ENCODE peak calls at places on chromosomes 4 and X, in five cellular contexts. K is DND-41; Q is dorsolateral prefrontal cortex; U is endodermal cell; F is CD8-positive, alpha-beta T cell. V is an unnamed sample. For H3K27me3, the result is how much of the 10 kb centered on the place peaks cover.

GRCh38 chr4:23909671-23910070 is 19.8 kb upstream of the PPARGC1A start:
- DNase-seq in F (no peak), K (no peak), Q (no peak), U (no peak), V (no peak)

GRCh38 chr4:186265683-186266648 is at the start of gene F11:
- DNase-seq in K (no peak), U (peak), Q (no peak), F (no peak), V (no peak)

GRCh38 chr4:119750048-119750447 is 121.4 kb upstream of the PDE5A start:
- DNase-seq in U (no peak), K (no peak), Q (no peak), F (no peak), V (no peak)

GRCh38 chrX:64925480-64925879 is 50.8 kb downstream of the ZC4H2 start:
- DNase-seq in Q (no peak), K (no peak), F (no peak), U (no peak), V (no peak)

GRCh38 chr4:85862896-85863295 is 387.9 kb downstream of the ARHGAP24 start:
- DNase-seq in U (no peak), Q (no peak), F (no peak), K (no peak), V (no peak)

GRCh38 chrX:80765226-80765625 is 44.5 kb downstream of the BRWD3 start:
- DNase-seq in F (no peak), K (no peak), Q (no peak), U (no peak), V (no peak)

GRCh38 chr4:55758081-55758480 is 61.5 kb upstream of the EXOC1L start:
- DNase-seq in Q (no peak), K (no peak), F (no peak), U (no peak), V (no peak)

GRCh38 chr4:121168865-121169281 is 4.8 kb upstream of the TNIP3 start:
- DNase-seq in F (no peak), Q (no peak), U (no peak), K (no peak), V (no peak)

GRCh38 chrX:40778861-40779575 is 43.7 kb upstream of the MED14 start:
- DNase-seq in K (no peak), Q (no peak), F (no peak), U (no peak), V (no peak)

GRCh38 chrX:42176790-42177189 is 253.4 kb upstream of the CASK start:
- DNase-seq in K (no peak), F (no peak), Q (no peak), U (peak), V (no peak)

GRCh38 chr4:102196221-102196620 is 149.1 kb downstream of the SLC39A8 start:
- DNase-seq in Q (no peak), K (no peak), U (no peak), F (no peak), V (no peak)

GRCh38 chrX:19807414-19807813 is 80.0 kb downstream of the SH3KBP1 start:
- DNase-seq in U (no peak), Q (no peak), F (no peak), K (no peak), V (no peak)

GRCh38 chrX:109954333-109954732 is 48.6 kb upstream of the TMEM164 start:
- DNase-seq in U (no peak), F (no peak), K (no peak), Q (no peak), V (no peak)

GRCh38 chr4:185395255-185395955 is at the start of gene LRP2BP:
- DNase-seq in F (no peak), Q (no peak), K (no peak), U (no peak), V (no peak)

GRCh38 chr4:154491731-154492249 is at the start of gene DCHS2:
- DNase-seq in Q (peak), U (peak), F (no peak), K (no peak), V (no peak)

GRCh38 chr4:101774807-101775206 is 15.7 kb upstream of the BANK1 start:
- DNase-seq in Q (no peak), F (no peak), U (no peak), K (no peak), V (no peak)

GRCh38 chr4:153787156-153787555 is 1.7 kb downstream of the SFRP2 start:
- DNase-seq in U (no peak), F (no peak), Q (no peak), K (no peak), V (no peak)

GRCh38 chr4:74638001-74638400 is 156.3 kb downstream of the BTC start:
- DNase-seq in Q (no peak), U (no peak), K (no peak), F (no peak), V (no peak)

GRCh38 chr4:150229538-150229937 is 151.3 kb downstream of the DCLK2 start:
- DNase-seq in K (no peak), Q (no peak), U (no peak), F (no peak), V (no peak)

GRCh38 chr4:175946472-175947116 is 119.0 kb upstream of the WDR17 start:
- DNase-seq in U (no peak), Q (no peak), F (no peak), K (no peak), V (peak)

GRCh38 chr4:11687727-11688126 is 259.0 kb upstream of the HS3ST1 start:
- DNase-seq in U (no peak), K (no peak), F (no peak), Q (no peak), V (no peak)

GRCh38 chr4:14841801-14842748 is 160.2 kb upstream of the CPEB2 start:
- DNase-seq in F (no peak), Q (no peak), K (no peak), U (no peak), V (no peak)

GRCh38 chrX:13142891-13143290 is 98.5 kb upstream of the FAM9C start:
- DNase-seq in K (no peak), U (no peak), Q (no peak), F (no peak), V (no peak)

GRCh38 chrX:10175317-10175871 is 18.6 kb downstream of the CLCN4 start:
- DNase-seq in F (no peak), Q (no peak), K (no peak), U (no peak), V (no peak)

GRCh38 chr4:182235016-182235415 is 8.2 kb upstream of the TENM3 start:
- DNase-seq in Q (no peak), U (no peak), F (no peak), K (no peak), V (no peak)

GRCh38 chr4:94375364-94375763 is 32.7 kb upstream of the HPGDS start:
- DNase-seq in U (peak), K (no peak), F (no peak), Q (no peak), V (no peak)

GRCh38 chr4:4443821-4444220 is 56.9 kb downstream of the NSG1 start:
- DNase-seq in U (no peak), K (no peak), F (no peak), Q (no peak), V (no peak)

GRCh38 chr4:14383652-14384051 is 618.6 kb upstream of the CPEB2 start:
- DNase-seq in U (no peak), Q (no peak), K (no peak), F (no peak), V (no peak)

GRCh38 chrX:115408736-115409390 is 119.3 kb downstream of the LUZP4 start:
- DNase-seq in U (no peak), K (no peak), Q (no peak), F (no peak), V (no peak)

GRCh38 chr4:7254736-7255487 is 62.6 kb downstream of the SORCS2 start:
- DNase-seq in Q (no peak), K (no peak), U (no peak), F (no peak), V (no peak)

GRCh38 chr4:163694385-163694784 is 199.9 kb downstream of the TMA16 start:
- DNase-seq in K (no peak), U (no peak), Q (no peak), F (no peak), V (no peak)

GRCh38 chrX:118682258-118683014 is 45.0 kb upstream of the IL13RA1 start:
- DNase-seq in U (no peak), K (no peak), Q (no peak), F (no peak), V (no peak)

GRCh38 chr4:76342191-76342590 is 35.7 kb downstream of the STBD1 start:
- DNase-seq in F (no peak), U (no peak), Q (no peak), K (no peak), V (no peak)

GRCh38 chr4:76449362-76449767 is 14.3 kb downstream of the SHROOM3 start:
- DNase-seq in Q (no peak), U (no peak), F (no peak), K (no peak), V (no peak)

GRCh38 chrX:37679230-37679629 is 6.4 kb upstream of the XK start:
- DNase-seq in U (no peak), F (no peak), Q (no peak), K (no peak), V (no peak)

GRCh38 chrX:111467896-111468295 is 43.5 kb upstream of the SERTM2 start:
- DNase-seq in U (no peak), K (no peak), F (no peak), Q (peak), V (no peak)

GRCh38 chr4:98151145-98151929 is 8.1 kb upstream of the STPG2 start:
- DNase-seq in K (no peak), F (no peak), U (no peak), Q (no peak), V (no peak)

GRCh38 chrX:17774053-17774452 is 36.8 kb downstream of the SCML1 start:
- DNase-seq in K (no peak), Q (no peak), F (no peak), U (no peak), V (no peak)

GRCh38 chrX:17778984-17779383 is 41.7 kb downstream of the SCML1 start:
- DNase-seq in Q (no peak), F (no peak), K (no peak), U (no peak), V (no peak)

GRCh38 chrX:17779434-17779833 is 42.1 kb downstream of the SCML1 start:
- DNase-seq in Q (no peak), K (no peak), U (no peak), F (no peak), V (peak)
- H3K27ac ChIP-seq in Q (no peak), K (no peak), U (no peak), F (no peak), V (no peak)

DNA sequence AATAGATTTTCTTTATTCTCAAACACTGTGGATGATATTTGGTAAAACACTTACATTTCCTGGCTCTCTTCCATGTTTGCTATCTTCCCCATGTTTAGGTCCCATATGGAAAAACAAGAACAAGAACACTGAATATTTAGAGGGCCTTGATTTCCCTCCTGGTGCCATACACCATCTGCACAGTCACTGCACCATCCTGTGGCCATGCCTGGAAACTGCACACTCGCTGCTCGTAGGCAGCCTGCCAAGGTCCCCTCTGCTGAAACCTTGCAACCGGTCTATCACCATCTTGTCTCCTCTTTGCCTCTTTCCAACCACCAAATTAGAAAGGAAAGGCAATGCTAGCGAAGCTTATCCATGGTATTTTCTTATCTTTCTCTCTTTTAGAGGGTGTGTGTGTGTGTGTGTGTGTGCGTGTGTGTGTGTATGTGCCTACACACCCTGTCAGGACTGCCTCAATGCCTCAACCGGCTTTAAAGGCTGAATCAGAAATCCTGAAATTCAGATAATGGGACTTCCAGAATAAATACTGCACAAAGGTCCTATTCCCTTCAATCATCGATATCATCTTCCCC is 124.2 kb upstream of the MBNL3 start:
- DNase-seq in K (peak), F (no peak), Q (peak), U (peak), V (peak)
- H3K27me3 ChIP-seq in K (under half), F (under half), Q (under half), U (under half), V (under half)

DNA sequence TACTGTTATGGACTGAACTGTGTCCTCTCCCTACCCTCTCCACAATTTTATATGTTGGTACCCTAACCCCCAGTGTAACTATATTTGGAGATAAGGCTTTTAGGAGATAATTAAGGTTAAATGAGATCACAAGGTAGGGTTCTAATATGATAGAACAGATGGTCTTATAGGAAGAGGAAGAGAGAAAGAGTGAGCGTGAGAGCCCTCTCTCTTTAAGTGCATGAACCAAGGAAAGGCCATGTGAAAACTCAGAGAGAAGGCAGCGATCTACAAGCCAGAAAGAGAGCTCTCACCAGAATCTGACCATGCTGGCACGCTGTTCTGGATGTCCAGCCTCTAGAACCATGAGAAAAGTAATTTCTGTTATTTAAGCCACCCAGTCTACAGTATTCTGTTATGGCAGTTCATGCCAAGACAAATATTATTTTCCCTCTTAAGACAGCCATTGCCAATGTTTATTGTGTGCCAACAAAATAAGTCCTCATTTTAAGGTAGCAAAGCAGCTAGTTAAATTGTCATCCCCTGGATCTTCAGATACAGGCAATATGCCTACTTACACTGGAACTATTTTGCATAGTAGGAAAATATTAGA is 336.2 kb downstream of the MID1IP1 start:
- DNase-seq in Q (no peak), U (no peak), F (no peak), K (no peak), V (no peak)
- H3K27ac ChIP-seq in Q (no peak), U (no peak), F (no peak), K (no peak), V (no peak)

DNA sequence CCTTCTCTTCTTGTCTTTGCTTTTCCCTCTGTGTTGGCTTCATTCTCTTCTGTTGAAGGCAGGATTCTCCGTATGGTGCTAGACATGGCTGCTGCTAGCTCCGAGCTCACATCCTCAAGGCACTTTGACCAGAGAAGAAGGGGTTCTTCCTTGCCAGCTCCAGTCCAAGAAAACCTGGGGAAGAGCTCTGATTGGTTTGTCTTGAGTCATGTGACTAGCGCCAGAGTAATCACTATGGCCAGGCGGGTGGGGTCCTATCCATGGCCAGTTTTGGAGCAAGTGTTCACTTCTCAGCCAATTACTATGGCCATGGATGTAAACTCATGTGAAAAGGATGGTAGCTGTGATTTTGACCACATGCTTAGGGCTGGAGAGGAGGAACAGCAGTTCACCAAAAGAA is 74.2 kb downstream of the CT47B1 start:
- DNase-seq in K (no peak), Q (no peak), U (no peak), F (no peak), V (no peak)
- H3K27me3 ChIP-seq in K (under half), Q (under half), U (under half), F (under half), V (under half)

DNA sequence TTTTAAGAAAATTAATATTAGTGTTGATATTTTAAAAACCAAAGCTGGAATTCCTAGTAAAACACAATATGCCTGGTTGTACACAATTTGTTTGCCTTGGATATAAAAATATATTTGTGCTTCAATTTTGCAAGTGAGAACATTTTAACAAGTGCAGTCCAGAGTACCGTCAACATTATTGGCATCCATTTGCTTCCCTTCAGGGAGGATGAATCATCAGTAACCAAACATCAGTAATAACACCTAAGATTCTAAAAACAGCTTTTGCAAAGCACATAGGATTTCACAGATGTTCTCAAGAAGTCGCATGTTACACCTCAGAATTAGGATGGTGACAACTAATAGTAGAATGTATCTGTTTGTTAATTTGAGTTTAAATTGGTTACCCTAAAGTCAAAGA is 262.6 kb upstream of the BMP3 start:
- DNase-seq in K (no peak), F (no peak), U (no peak), Q (no peak), V (no peak)
- H3K27ac ChIP-seq in K (no peak), F (no peak), U (no peak), Q (no peak), V (no peak)

GRCh38 chrX:27622883-27623282 is 32.7 kb downstream of the DCAF8L2 start:
- DNase-seq in Q (no peak), U (no peak), K (no peak), F (no peak), V (no peak)

GRCh38 chrX:27619975-27620374 is 29.8 kb downstream of the DCAF8L2 start:
- DNase-seq in Q (no peak), U (no peak), K (no peak), F (no peak), V (no peak)

GRCh38 chrX:27619459-27619858 is 29.3 kb downstream of the DCAF8L2 start:
- DNase-seq in K (no peak), U (no peak), F (no peak), Q (no peak), V (no peak)
- H3K27me3 ChIP-seq in K (under half), U (under half), F (under half), Q (under half), V (under half)

GRCh38 chr4:122514671-122515070 is 58.1 kb upstream of the IL2 start:
- DNase-seq in U (no peak), Q (no peak), F (no peak), K (no peak), V (no peak)
- H3K27ac ChIP-seq in U (no peak), Q (no peak), F (no peak), K (no peak), V (no peak)

V was measured in CD4-positive, CD25-positive, alpha-beta regulatory T cell.